ENCODE peak calls at places on chromosomes 5 and 9, in ten cellular contexts. Z, Y, N, F, R, C, G, B, P and O are unnamed samples. For H3K27me3, the result is how much of the 10 kb centered on the place peaks cover.

GRCh38 chr9:98708933-98709911 is at the start of gene GABBR2:
- DNase-seq in B (no peak), G (no peak), N (no peak), F (no peak), C (no peak), R (peak), Y (no peak), Z (no peak), P (no peak), O (peak)

GRCh38 chr5:150434502-150434901 is 15.0 kb downstream of the RPS14 start:
- DNase-seq in N (no peak), B (no peak), Y (no peak), R (no peak), C (no peak), Z (no peak), G (no peak), P (no peak), F (no peak), O (no peak)

GRCh38 chr5:2239237-2239910 is 356.6 kb upstream of the IRX4 start:
- DNase-seq in G (peak), B (no peak), Y (peak), F (no peak), P (no peak), C (no peak), R (no peak), Z (no peak), N (no peak), O (no peak)

GRCh38 chr9:69003051-69003450 is 10.9 kb downstream of the PRKACG start:
- DNase-seq in P (no peak), Y (no peak), B (no peak), Z (no peak), N (no peak), C (no peak), F (no peak), R (no peak), G (no peak), O (no peak)

GRCh38 chr5:75558221-75558620 is 46.5 kb downstream of the POLK start:
- DNase-seq in P (no peak), F (no peak), B (no peak), Y (no peak), G (no peak), C (no peak), N (no peak), R (no peak), Z (no peak), O (no peak)

GRCh38 chr5:33713087-33713486 is 178.7 kb downstream of the ADAMTS12 start:
- DNase-seq in F (no peak), Y (no peak), P (no peak), Z (no peak), C (no peak), R (no peak), N (no peak), B (no peak), G (no peak), O (no peak)

GRCh38 chr5:127389616-127390015 is 99.0 kb downstream of the MEGF10 start:
- DNase-seq in Z (no peak), C (no peak), B (no peak), Y (no peak), P (no peak), G (no peak), R (no peak), N (no peak), F (no peak), O (no peak)

GRCh38 chr5:178441486-178442270 is 148.5 kb downstream of the COL23A1 start:
- DNase-seq in F (peak), G (no peak), B (no peak), P (no peak), N (no peak), C (no peak), Y (no peak), R (no peak), Z (no peak), O (peak)

GRCh38 chr5:1217596-1218206 is 7.5 kb upstream of the SLC6A18 start:
- DNase-seq in N (no peak), Z (no peak), P (peak), Y (no peak), F (no peak), R (no peak), C (no peak), B (no peak), G (no peak), O (peak)

GRCh38 chr9:22215492-22215891 is 206.4 kb upstream of the CDKN2B start:
- DNase-seq in P (no peak), N (no peak), R (no peak), C (no peak), B (no peak), Z (no peak), Y (no peak), F (no peak), G (no peak), O (no peak)

GRCh38 chr5:56440871-56441740 is 208.0 kb upstream of the ANKRD55 start:
- DNase-seq in R (no peak), C (no peak), Y (no peak), B (no peak), Z (no peak), G (no peak), F (no peak), N (no peak), P (no peak), O (no peak)

GRCh38 chr5:143837306-143837848 is 25.4 kb downstream of the HMHB1 start:
- DNase-seq in Z (no peak), F (no peak), B (no peak), N (no peak), C (no peak), Y (no peak), R (no peak), P (peak), G (no peak), O (no peak)

GRCh38 chr9:122320346-122320995 is 50.4 kb upstream of the PTGS1 start:
- DNase-seq in N (no peak), R (no peak), Y (no peak), G (no peak), C (no peak), B (no peak), Z (no peak), F (no peak), P (no peak), O (no peak)

GRCh38 chr5:61638476-61638875 is 306.4 kb downstream of the ZSWIM6 start:
- DNase-seq in F (no peak), B (no peak), Z (peak), G (no peak), C (no peak), R (no peak), N (peak), P (no peak), Y (no peak), O (no peak)

GRCh38 chr9:27528278-27528885 is 1.2 kb downstream of the MOB3B start:
- DNase-seq in P (no peak), Z (peak), N (peak), Y (peak), F (peak), R (peak), C (no peak), G (peak), B (peak), O (peak)

GRCh38 chr5:54804521-54804920 is 180.9 kb downstream of the ESM1 start:
- DNase-seq in P (no peak), B (no peak), Y (no peak), C (no peak), F (no peak), N (no peak), R (no peak), G (no peak), Z (no peak), O (no peak)

GRCh38 chr5:337565-338130 is 16.1 kb downstream of the AHRR start:
- DNase-seq in C (peak), G (no peak), P (no peak), F (no peak), R (peak), Y (no peak), Z (no peak), N (no peak), B (no peak), O (peak)

GRCh38 chr5:110094559-110094958 is 404.8 kb downstream of the MAN2A1 start:
- DNase-seq in F (no peak), B (no peak), G (no peak), P (no peak), Z (no peak), C (no peak), Y (no peak), N (no peak), R (no peak), O (no peak)

GRCh38 chr9:32339424-32339823 is 45.0 kb upstream of the ACO1 start:
- DNase-seq in Z (no peak), Y (no peak), R (no peak), P (no peak), C (no peak), N (no peak), B (no peak), F (no peak), G (no peak), O (no peak)

GRCh38 chr5:44845777-44846176 is 37.0 kb downstream of the MRPS30 start:
- DNase-seq in N (no peak), F (no peak), C (no peak), R (no peak), Z (no peak), G (no peak), Y (no peak), B (no peak), P (no peak), O (no peak)

GRCh38 chr9:73239868-73240267 is 88.2 kb downstream of the ANXA1 start:
- DNase-seq in B (no peak), P (no peak), G (no peak), C (no peak), F (no peak), Y (no peak), Z (no peak), R (no peak), N (no peak), O (no peak)

GRCh38 chr5:9207820-9208418 is 338.0 kb downstream of the SEMA5A start:
- DNase-seq in P (peak), C (peak), N (no peak), Z (no peak), G (no peak), Y (no peak), B (no peak), F (no peak), R (peak), O (no peak)

GRCh38 chr5:14685757-14686156 is 21.2 kb downstream of the OTULIN start:
- DNase-seq in G (no peak), F (no peak), Z (peak), B (peak), Y (no peak), P (peak), C (peak), R (peak), N (no peak), O (peak)

GRCh38 chr9:20111173-20111843 is 322.5 kb upstream of the SLC24A2 start:
- DNase-seq in C (no peak), N (no peak), G (no peak), P (no peak), F (no peak), Z (no peak), Y (no peak), B (no peak), R (peak), O (no peak)

GRCh38 chr9:80650964-80651555 is 1038.3 kb downstream of the TLE1 start:
- DNase-seq in N (no peak), Z (peak), F (no peak), B (no peak), P (no peak), R (no peak), Y (no peak), C (no peak), G (no peak), O (no peak)

DNA sequence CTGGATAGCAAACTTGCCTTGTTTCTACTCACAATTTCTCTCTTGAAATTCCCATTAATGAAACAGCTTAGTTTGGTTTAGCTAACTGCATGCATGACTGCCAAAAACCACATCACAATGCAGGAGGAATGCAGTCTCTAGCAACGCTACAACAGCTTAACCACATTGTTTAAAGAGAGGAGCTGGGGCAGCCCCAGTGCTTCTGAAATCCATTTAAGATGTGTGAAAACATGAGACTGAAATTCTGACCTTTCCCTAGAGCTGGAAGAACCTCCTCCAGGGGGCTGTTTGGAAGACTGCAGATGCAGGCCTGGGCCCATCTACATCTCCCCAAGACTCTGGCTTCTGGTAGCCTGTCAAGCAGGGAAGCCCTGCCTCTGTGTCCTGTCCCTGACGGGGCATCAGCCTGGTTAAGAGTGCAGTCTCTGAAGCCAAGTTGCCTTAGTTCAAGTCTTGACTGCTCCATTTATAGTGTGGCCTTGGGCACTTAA is 157.1 kb downstream of the ZNF462 start:
- DNase-seq in R (peak), F (no peak), C (no peak), N (no peak), B (no peak), Z (no peak), Y (no peak), G (no peak), P (peak), O (peak)
- TF ChIP-seq CTCF in R (no peak), F (no peak), C (no peak), N (no peak), B (no peak), Z (no peak), Y (no peak), G (no peak), P (no peak), O (peak)

DNA sequence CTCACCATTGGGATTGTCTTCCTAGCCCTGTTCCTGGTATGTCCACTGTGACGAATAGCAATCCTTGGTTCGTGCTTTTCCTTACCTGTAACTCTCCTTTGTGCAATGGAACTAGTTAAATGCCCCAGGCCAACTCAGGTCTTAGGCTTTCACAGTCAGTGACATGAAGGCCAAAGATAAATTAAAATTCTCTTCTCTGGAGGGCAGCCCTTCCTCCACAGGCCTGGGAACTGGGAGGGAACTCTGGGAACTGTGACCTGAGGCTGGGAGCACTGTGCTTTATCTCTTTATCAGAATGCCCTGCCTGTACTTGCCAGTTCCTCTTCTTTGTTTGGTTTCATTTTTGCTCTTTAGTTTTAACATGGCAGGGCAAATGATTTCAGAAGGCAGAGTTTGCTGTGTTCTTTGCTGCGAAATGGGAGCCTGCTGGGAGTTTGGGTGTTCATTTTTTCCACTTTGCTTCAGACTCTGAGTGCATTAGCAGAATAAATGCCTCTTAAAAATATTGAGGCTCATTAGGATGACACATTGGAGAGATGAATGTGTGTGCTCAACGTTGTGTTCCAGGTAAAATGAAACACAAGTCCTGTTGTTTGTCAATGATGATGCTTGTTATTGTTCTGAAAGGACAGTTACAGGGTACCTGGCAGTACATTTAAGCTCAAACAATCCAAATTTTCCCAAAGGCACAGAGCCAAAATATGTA is 118.1 kb downstream of the NUDT12 start:
- DNase-seq in P (no peak), G (no peak), Y (no peak), C (no peak), N (no peak), Z (peak), B (no peak), R (no peak), F (no peak), O (no peak)
- H3K27ac ChIP-seq in P (no peak), G (no peak), Y (no peak), C (no peak), N (no peak), Z (peak), B (no peak), R (no peak), F (no peak), O (no peak)

GRCh38 chr9:79163544-79163943 is 408.2 kb upstream of the TLE4 start:
- DNase-seq in Y (no peak), B (no peak), R (no peak), P (no peak), C (no peak), F (no peak), Z (no peak), N (no peak), G (no peak), O (no peak)

GRCh38 chr9:79164396-79164795 is 407.4 kb upstream of the TLE4 start:
- DNase-seq in N (no peak), G (no peak), F (no peak), Y (no peak), C (no peak), Z (no peak), P (no peak), B (no peak), R (no peak), O (no peak)

GRCh38 chr9:79165006-79165405 is 406.8 kb upstream of the TLE4 start:
- DNase-seq in Z (no peak), B (no peak), F (no peak), Y (no peak), N (no peak), R (no peak), G (no peak), C (no peak), P (no peak), O (no peak)

GRCh38 chr9:79170643-79171042 is 401.1 kb upstream of the TLE4 start:
- DNase-seq in G (no peak), Y (no peak), N (no peak), R (no peak), P (no peak), B (no peak), C (no peak), F (no peak), Z (no peak), O (no peak)

DNA sequence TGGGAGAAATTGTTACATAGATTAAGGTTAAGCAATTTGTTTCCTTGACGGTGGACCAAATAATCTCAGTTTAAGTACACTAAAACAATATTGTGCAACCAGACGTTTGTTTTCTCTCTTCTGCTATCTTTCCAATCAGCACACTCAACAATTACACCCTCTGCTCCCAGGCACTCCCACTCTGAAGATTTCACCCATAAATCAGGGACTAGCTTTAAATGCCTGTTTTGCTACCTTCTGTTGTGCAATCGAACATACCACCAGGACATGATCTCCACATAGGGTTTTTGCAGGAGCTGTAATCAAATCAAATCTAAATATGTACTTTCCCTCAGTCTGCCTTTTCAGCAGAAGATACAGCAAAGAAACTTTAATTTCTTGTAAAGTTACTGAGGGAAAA is 405.8 kb upstream of the TLE4 start:
- DNase-seq in Y (no peak), F (no peak), Z (no peak), R (no peak), G (no peak), C (no peak), N (no peak), B (no peak), P (no peak), O (no peak)
- H3K27me3 ChIP-seq in Y (under half), F (under half), Z (under half), R (under half), G (under half), C (under half), N (under half), B (under half), P (half or more), O (under half)

DNA sequence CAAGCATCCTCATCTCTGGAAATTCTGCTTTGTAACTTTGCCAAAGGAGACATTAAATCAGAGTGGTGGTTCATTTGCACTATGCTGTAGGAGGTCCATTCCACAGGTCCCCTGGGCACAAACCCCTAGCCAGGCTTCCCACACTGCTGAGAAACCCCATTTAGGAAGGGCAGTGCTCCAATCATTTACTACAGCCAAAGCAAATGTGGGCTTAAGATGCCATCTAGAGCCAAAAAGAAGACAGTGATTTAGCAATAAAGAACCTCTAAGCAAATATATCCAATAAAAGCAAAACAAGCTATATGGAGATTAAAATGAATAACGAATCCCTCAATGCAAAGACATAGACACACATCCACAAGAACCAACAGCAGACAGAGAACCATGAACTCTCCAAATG is 129.0 kb upstream of the ALDH1B1 start:
- DNase-seq in Y (peak), N (no peak), P (peak), R (peak), G (no peak), F (no peak), B (no peak), C (peak), Z (no peak), O (no peak)
- TF ChIP-seq CTCF in Y (no peak), N (peak), P (peak), R (peak), G (no peak), F (no peak), B (no peak), C (peak), Z (no peak), O (peak)

GRCh38 chr9:89171693-89172092 is 6.9 kb downstream of the SHC3 start:
- DNase-seq in F (no peak), N (no peak), C (no peak), Y (no peak), G (no peak), B (no peak), Z (no peak), R (no peak), P (no peak), O (peak)
- H3K27ac ChIP-seq in F (no peak), N (no peak), C (no peak), Y (no peak), G (no peak), B (no peak), Z (peak), R (no peak), P (no peak), O (no peak)

DNA sequence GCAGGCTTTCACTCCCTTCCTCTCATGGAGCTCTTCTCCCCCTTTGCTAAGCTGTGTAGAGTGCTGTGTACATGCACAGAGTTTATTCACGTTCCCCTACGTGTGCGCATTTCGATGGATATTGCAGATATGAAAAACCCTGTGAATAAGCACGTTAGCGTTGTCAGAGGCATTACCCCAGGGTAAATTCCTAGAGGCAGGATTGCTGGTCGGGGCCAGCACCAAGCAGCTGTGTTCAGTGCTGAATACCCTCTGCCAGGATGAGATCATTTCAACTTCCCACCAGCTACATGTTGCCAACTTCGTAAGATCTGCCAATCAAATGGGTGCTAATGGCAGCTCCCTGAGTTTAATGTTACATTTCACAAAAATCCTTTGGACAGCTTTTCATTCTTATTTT is 172.3 kb upstream of the PPP1R26 start:
- DNase-seq in Z (no peak), G (no peak), Y (no peak), C (no peak), N (no peak), B (no peak), R (no peak), P (no peak), F (no peak), O (no peak)
- H3K27me3 ChIP-seq in Z (under half), G (under half), Y (under half), C (under half), N (half or more), B (under half), R (under half), P (under half), F (half or more), O (under half)